ENCODE peak calls at places on chromosomes 11 and 22, in four cellular contexts. L is heart left ventricle, N is brain microvascular endothelial cell, T is left ventricle myocardium inferior. J is an unnamed sample. For H3K36me3, the result is how much of the 10 kb centered on the place peaks cover.

GRCh38 chr11:119618208-119618909 is 110.6 kb downstream of the NECTIN1 start:
- DNase-seq in L (no peak), N (no peak), T (peak), J (peak)

GRCh38 chr11:65390099-65390941 is 3.9 kb downstream of the FRMD8 start:
- DNase-seq in L (no peak), N (no peak), T (no peak), J (no peak)

GRCh38 chr11:94960488-94960887 is 12.9 kb downstream of the CWC15 start:
- DNase-seq in L (no peak), N (no peak), T (no peak), J (no peak)

GRCh38 chr11:23103403-23103802 is 243.1 kb upstream of the CCDC179 start:
- DNase-seq in L (no peak), N (no peak), T (no peak), J (no peak)

GRCh38 chr11:112834277-112834755 is 126.9 kb upstream of the NCAM1 start:
- DNase-seq in L (peak), N (no peak), T (peak), J (no peak)

GRCh38 chr11:101187748-101188147 is 58.1 kb upstream of the PGR start:
- DNase-seq in L (no peak), N (no peak), T (no peak), J (no peak)

GRCh38 chr11:108959124-108959761 is 294.4 kb downstream of the DDX10 start:
- DNase-seq in L (no peak), N (peak), T (no peak), J (no peak)

GRCh38 chr22:32661737-32662586 is 139.5 kb upstream of the TIMP3 start:
- DNase-seq in L (no peak), N (peak), T (no peak), J (no peak)

GRCh38 chr11:64856382-64857227 is 12.2 kb upstream of the CDC42BPG start:
- DNase-seq in L (no peak), N (peak), T (no peak), J (peak)

GRCh38 chr11:57055780-57056179 is 67.1 kb downstream of the OR5AK2 start:
- DNase-seq in L (no peak), N (no peak), T (no peak), J (no peak)

GRCh38 chr11:73172992-73173656 is 31.0 kb upstream of the FCHSD2 start:
- DNase-seq in L (no peak), N (no peak), T (no peak), J (no peak)

GRCh38 chr11:28834877-28835276 is 726.7 kb downstream of the METTL15 start:
- DNase-seq in L (no peak), N (peak), T (no peak), J (no peak)

GRCh38 chr11:45607995-45608394 is 57.4 kb downstream of the CHST1 start:
- DNase-seq in L (no peak), N (no peak), T (peak), J (peak)

GRCh38 chr22:37019309-37020191 is at the start of the genes MPST and TST:
- DNase-seq in L (peak), N (peak), T (peak), J (peak)

GRCh38 chr11:3004481-3004880 is 12.4 kb upstream of the NAP1L4 start:
- DNase-seq in L (no peak), N (no peak), T (no peak), J (no peak)

GRCh38 chr11:13343067-13343466 is 65.5 kb downstream of the BMAL1 start:
- DNase-seq in L (no peak), N (no peak), T (no peak), J (no peak)

GRCh38 chr11:88338223-88338661 is 706 bp upstream of the CTSC start:
- DNase-seq in L (peak), N (peak), T (peak), J (peak)

GRCh38 chr11:45392621-45393183 is 106.6 kb upstream of the SYT13 start:
- DNase-seq in L (no peak), N (no peak), T (no peak), J (no peak)

GRCh38 chr22:48492371-48493320 is 1335.0 kb downstream of the BRD1 start:
- DNase-seq in L (peak), N (peak), T (peak), J (peak)

GRCh38 chr11:112321521-112322172 is 61.0 kb upstream of the PLET1 start:
- DNase-seq in L (no peak), N (peak), T (peak), J (peak)

GRCh38 chr11:129446572-129446971 is 70.9 kb downstream of the BARX2 start:
- DNase-seq in L (no peak), N (no peak), T (no peak), J (no peak)

GRCh38 chr11:71563401-71563800 is 2.0 kb upstream of the KRTAP5-10 start:
- DNase-seq in L (no peak), N (peak), T (no peak), J (peak)

GRCh38 chr11:72710278-72710677 is 36.1 kb upstream of the PDE2A start:
- DNase-seq in L (no peak), N (no peak), T (no peak), J (no peak)

GRCh38 chr11:28730336-28730735 is 622.1 kb downstream of the METTL15 start:
- DNase-seq in L (no peak), N (no peak), T (no peak), J (no peak)

GRCh38 chr22:49637255-49637760 is 190.4 kb downstream of the BRD1 start:
- DNase-seq in L (no peak), N (no peak), T (no peak), J (no peak)

GRCh38 chr11:102727890-102728289 is 3.1 kb upstream of the MMP8 start:
- DNase-seq in L (no peak), N (peak), T (no peak), J (no peak)

GRCh38 chr11:1497600-1497999 is 11.0 kb upstream of the MOB2 start:
- DNase-seq in L (peak), N (no peak), T (no peak), J (no peak)
- H3K27ac ChIP-seq in L (peak), N (no peak), T (peak), J (no peak)

DNA sequence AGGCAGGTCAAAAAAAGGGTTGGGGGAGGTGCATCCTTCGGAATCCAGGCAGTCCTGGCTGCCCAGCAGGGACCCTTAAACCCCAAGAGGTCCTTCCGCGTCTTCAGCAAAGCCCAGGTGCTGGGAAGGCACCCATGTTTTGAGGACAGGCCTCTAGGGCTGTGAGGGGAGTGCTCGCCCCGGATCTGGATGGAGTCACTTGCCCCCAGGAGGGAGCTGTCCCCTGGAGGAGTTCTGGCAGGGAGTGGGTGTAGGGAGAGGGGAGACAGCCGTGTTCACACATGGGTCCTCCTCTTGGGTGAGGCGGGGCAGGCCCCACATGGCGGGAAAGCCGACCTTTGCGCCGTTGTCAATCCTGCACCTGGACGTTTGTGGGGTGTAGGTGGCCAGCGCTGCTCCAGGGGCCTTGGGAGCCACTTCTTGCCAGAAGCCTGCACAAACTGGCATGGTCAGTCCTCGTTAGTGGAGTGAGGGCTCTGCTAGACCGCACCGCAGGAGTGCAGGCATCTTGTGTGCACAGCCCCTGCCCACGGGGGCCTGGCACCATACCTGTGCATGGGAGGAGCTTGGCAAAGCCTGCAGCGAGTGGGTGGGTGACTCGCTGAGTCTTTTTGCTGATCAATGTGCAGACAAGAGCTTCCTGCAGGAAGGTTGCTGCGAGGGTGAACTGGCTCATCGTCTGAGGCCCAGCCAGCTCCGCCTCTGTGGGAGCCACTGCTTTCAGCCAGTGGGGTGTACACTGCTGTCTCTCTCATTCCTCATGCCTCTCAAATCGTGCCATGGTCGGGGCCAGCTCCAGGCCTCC is 16.0 kb downstream of the PPIL2 start:
- DNase-seq in L (no peak), N (no peak), T (no peak), J (no peak)
- H3K36me3 ChIP-seq in L (half or more), N (half or more), T (half or more), J (under half)

GRCh38 chr11:130452171-130452570 is 3.7 kb downstream of the ADAMTS15 start:
- DNase-seq in L (no peak), N (no peak), T (no peak), J (no peak)
- H3K27ac ChIP-seq in L (peak), N (no peak), T (peak), J (no peak)

GRCh38 chr22:47005506-47006408 is 243.3 kb downstream of the TBC1D22A start:
- DNase-seq in L (no peak), N (no peak), T (no peak), J (no peak)

GRCh38 chr22:47008208-47008885 is 245.9 kb downstream of the TBC1D22A start:
- DNase-seq in L (no peak), N (no peak), T (no peak), J (no peak)

GRCh38 chr22:47006869-47007268 is 244.4 kb downstream of the TBC1D22A start:
- DNase-seq in L (no peak), N (no peak), T (no peak), J (no peak)

GRCh38 chr22:47007496-47007895 is 245.0 kb downstream of the TBC1D22A start:
- DNase-seq in L (no peak), N (no peak), T (no peak), J (no peak)

DNA sequence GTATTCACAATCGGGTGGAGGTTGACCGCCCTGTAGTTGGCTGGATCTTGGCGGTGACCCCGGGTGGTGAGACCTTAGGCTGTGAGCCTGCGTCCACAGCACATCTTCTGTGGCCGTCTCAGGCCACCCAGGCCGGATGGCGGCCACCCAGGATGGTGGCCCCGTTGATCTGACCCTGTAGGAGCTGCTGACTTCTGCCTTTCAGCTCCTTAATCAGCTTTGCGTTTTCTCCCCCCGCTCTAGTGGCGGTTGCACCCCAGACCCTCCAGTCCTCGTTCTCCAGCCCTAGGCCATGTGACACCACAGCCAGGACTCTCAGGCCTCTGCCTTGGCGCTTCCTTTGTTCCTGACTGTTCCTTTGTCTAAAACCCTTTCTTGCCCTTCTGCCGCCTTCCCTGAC is 244.0 kb downstream of the TBC1D22A start:
- DNase-seq in L (no peak), N (no peak), T (no peak), J (no peak)
- H3K36me3 ChIP-seq in L (under half), N (under half), T (under half), J (under half)

GRCh38 chr11:104033134-104033533 is 3.3 kb upstream of the DDI1 start:
- DNase-seq in L (no peak), N (peak), T (no peak), J (no peak)

GRCh38 chr11:104033561-104033960 is 2.9 kb upstream of the DDI1 start:
- DNase-seq in L (no peak), N (no peak), T (no peak), J (no peak)

GRCh38 chr11:104041792-104042191 is 5.4 kb downstream of the DDI1 start:
- DNase-seq in L (no peak), N (no peak), T (no peak), J (no peak)

GRCh38 chr11:104036603-104037394 is at the start of gene DDI1:
- DNase-seq in L (peak), N (no peak), T (no peak), J (no peak)
- H3K27ac ChIP-seq in L (no peak), N (no peak), T (no peak), J (no peak)

J was measured in colonic mucosa.